ENCODE peak calls at places on chromosomes 12 and 14, in eight cellular contexts. H is amniotic epithelial cell; O is mesendoderm; L is AG08395; Y is neuronal stem cell; A is HT-29; J is stimulated activated CD4-positive, alpha-beta T cell treated with anti-CD3 and anti-CD28 coated beads, Interleukin-4, amount 100 ng/mL, for 4 hours; X is HCEC 1CT. P is an unnamed sample.

GRCh38 chr14:35078082-35078481 is 32.0 kb downstream of the FAM177A1 start:
- DNase-seq in H (no peak), O (no peak), L (no peak), Y (no peak), A (no peak), J (no peak), X (no peak), P (no peak)

GRCh38 chr12:66062280-66062605 is 68.3 kb downstream of the LLPH start:
- DNase-seq in H (no peak), O (no peak), L (no peak), Y (no peak), A (no peak), J (no peak), X (no peak), P (no peak)

GRCh38 chr14:75234173-75234855 is 44.3 kb upstream of the FOS start:
- DNase-seq in H (peak), O (no peak), L (peak), Y (no peak), A (peak), J (no peak), X (peak), P (no peak)

GRCh38 chr12:23128462-23128861 is 503.5 kb downstream of the ETNK1 start:
- DNase-seq in H (no peak), O (no peak), L (no peak), Y (no peak), A (no peak), J (no peak), X (no peak), P (no peak)

GRCh38 chr14:53845813-53846693 is 110.6 kb downstream of the BMP4 start:
- DNase-seq in H (peak), O (peak), L (no peak), Y (no peak), A (peak), J (no peak), X (no peak), P (no peak)

GRCh38 chr14:99267871-99268775 is 3.9 kb downstream of the BCL11B start:
- DNase-seq in H (no peak), O (peak), L (no peak), Y (no peak), A (no peak), J (no peak), X (no peak), P (no peak)

GRCh38 chr14:67674139-67674479 is 323 bp downstream of the VTI1B start:
- DNase-seq in H (no peak), O (peak), L (peak), Y (peak), A (peak), J (peak), X (peak), P (peak)

GRCh38 chr14:105391541-105391940 is 6.8 kb upstream of the TEX22 start:
- DNase-seq in H (no peak), O (no peak), L (no peak), Y (no peak), A (no peak), J (no peak), X (no peak), P (no peak)

GRCh38 chr12:25759752-25760151 is 198.7 kb upstream of the RASSF8 start:
- DNase-seq in H (no peak), O (no peak), L (no peak), Y (no peak), A (no peak), J (no peak), X (peak), P (no peak)

GRCh38 chr14:21917699-21918436 is 244.2 kb upstream of the OR4E1 start:
- DNase-seq in H (peak), O (peak), L (peak), Y (peak), A (peak), J (peak), X (peak), P (peak)

GRCh38 chr12:124032265-124032886 is 59.4 kb downstream of the ZNF664 start:
- DNase-seq in H (peak), O (peak), L (peak), Y (peak), A (peak), J (no peak), X (peak), P (peak)

GRCh38 chr14:78790262-78790661 is 620.1 kb downstream of the NRXN3 start:
- DNase-seq in H (no peak), O (peak), L (no peak), Y (peak), A (no peak), J (no peak), X (peak), P (peak)

GRCh38 chr14:106518054-106518943 is 991.9 kb downstream of the TMEM121 start:
- DNase-seq in H (no peak), O (no peak), L (no peak), Y (no peak), A (peak), J (peak), X (no peak), P (no peak)

GRCh38 chr12:126953365-126953889 is 1313.5 kb upstream of the TMEM132C start:
- DNase-seq in H (no peak), O (peak), L (no peak), Y (no peak), A (no peak), J (no peak), X (no peak), P (peak)

GRCh38 chr12:26214121-26214520 is 18.7 kb downstream of the SSPN start:
- DNase-seq in H (no peak), O (no peak), L (no peak), Y (no peak), A (no peak), J (no peak), X (no peak), P (peak)

GRCh38 chr12:27384261-27384590 is 51.6 kb downstream of the BMAL2 start:
- DNase-seq in H (no peak), O (no peak), L (no peak), Y (no peak), A (no peak), J (no peak), X (no peak), P (no peak)

GRCh38 chr14:79465651-79466050 is 745.7 kb downstream of the DIO2 start:
- DNase-seq in H (no peak), O (no peak), L (no peak), Y (no peak), A (no peak), J (no peak), X (peak), P (no peak)

GRCh38 chr14:62532186-62532585 is 513.1 kb downstream of the KCNH5 start:
- DNase-seq in H (peak), O (no peak), L (no peak), Y (no peak), A (peak), J (no peak), X (peak), P (no peak)

GRCh38 chr12:95218164-95218851 is 701 bp downstream of the VEZT start:
- DNase-seq in H (peak), O (no peak), L (peak), Y (peak), A (peak), J (no peak), X (peak), P (peak)

GRCh38 chr14:26820101-26820500 is 222.3 kb upstream of the NOVA1 start:
- DNase-seq in H (no peak), O (no peak), L (no peak), Y (no peak), A (no peak), J (no peak), X (peak), P (no peak)

GRCh38 chr12:102232446-102232845 is 34.8 kb upstream of the PMCH start:
- DNase-seq in H (no peak), O (no peak), L (peak), Y (no peak), A (no peak), J (no peak), X (no peak), P (no peak)

GRCh38 chr14:89007906-89008305 is 183.5 kb downstream of the TTC8 start:
- DNase-seq in H (no peak), O (no peak), L (no peak), Y (no peak), A (no peak), J (no peak), X (no peak), P (no peak)

GRCh38 chr14:91311284-91311662 is 66.8 kb upstream of the GPR68 start:
- DNase-seq in H (no peak), O (no peak), L (no peak), Y (no peak), A (no peak), J (peak), X (no peak), P (no peak)

GRCh38 chr12:51836833-51837184 is 11.7 kb downstream of the FIGNL2 start:
- DNase-seq in H (no peak), O (no peak), L (no peak), Y (no peak), A (no peak), J (no peak), X (no peak), P (no peak)

GRCh38 chr12:51922146-51922545 is 14.8 kb downstream of the ACVRL1 start:
- DNase-seq in H (no peak), O (no peak), L (no peak), Y (no peak), A (no peak), J (no peak), X (no peak), P (no peak)

GRCh38 chr12:91901675-91902074 is 244.0 kb downstream of the BTG1 start:
- DNase-seq in H (no peak), O (no peak), L (no peak), Y (no peak), A (no peak), J (no peak), X (no peak), P (no peak)

GRCh38 chr12:56162468-56163290 is 4.5 kb downstream of the MYL6 start:
- DNase-seq in H (no peak), O (peak), L (no peak), Y (no peak), A (no peak), J (no peak), X (no peak), P (no peak)

GRCh38 chr12:5101686-5102085 is 58.0 kb downstream of the KCNA5 start:
- DNase-seq in H (no peak), O (no peak), L (no peak), Y (no peak), A (no peak), J (no peak), X (no peak), P (no peak)

GRCh38 chr14:77026930-77027537 is 1.5 kb downstream of the IRF2BPL start:
- DNase-seq in H (peak), O (peak), L (no peak), Y (peak), A (no peak), J (peak), X (peak), P (peak)

GRCh38 chr14:96698846-96699543 is 98.2 kb upstream of the VRK1 start:
- DNase-seq in H (no peak), O (no peak), L (no peak), Y (no peak), A (no peak), J (no peak), X (no peak), P (no peak)

GRCh38 chr12:15880721-15881120 is 1.5 kb upstream of the STRAP start:
- DNase-seq in H (no peak), O (no peak), L (no peak), Y (no peak), A (no peak), J (no peak), X (no peak), P (no peak)

GRCh38 chr14:105748204-105748578 is 221.8 kb downstream of the TMEM121 start:
- DNase-seq in H (no peak), O (no peak), L (no peak), Y (no peak), A (no peak), J (no peak), X (no peak), P (peak)

GRCh38 chr12:45483571-45483970 is 245.9 kb upstream of the ARID2 start:
- DNase-seq in H (no peak), O (no peak), L (no peak), Y (no peak), A (no peak), J (no peak), X (no peak), P (no peak)